ENCODE peak calls at places on chromosomes 4 and X, in five cellular contexts. L is natural killer cell; O is activated T-helper 17 cell treated with anti-CD3 and anti-CD28 coated beads, Interleukin-2, amount 50 U/mL, for 72 hours; F is gastrocnemius medialis; R is body of pancreas. X is an unnamed sample.

GRCh38 chrX:148784137-148784536 is 283.7 kb downstream of the AFF2 start:
- ATAC-seq in L (no peak), O (no peak), F (no peak), R (no peak), X (no peak)

GRCh38 chr4:22435652-22436051 is 80.2 kb downstream of the ADGRA3 start:
- ATAC-seq in L (no peak), O (no peak), F (no peak), R (no peak), X (no peak)

GRCh38 chrX:102008901-102009300 is 77.1 kb upstream of the ZMAT1 start:
- ATAC-seq in L (no peak), O (no peak), F (no peak), R (no peak), X (no peak)

GRCh38 chrX:88886908-88887307 is 139.9 kb downstream of the CPXCR1 start:
- ATAC-seq in L (no peak), O (no peak), F (no peak), R (no peak), X (no peak)

GRCh38 chr4:166981847-166982246 is 252.4 kb downstream of the SPOCK3 start:
- ATAC-seq in L (no peak), O (no peak), F (no peak), R (no peak), X (no peak)

GRCh38 chrX:139924069-139924695 is 8.7 kb downstream of the ATP11C start:
- ATAC-seq in L (no peak), O (peak), F (no peak), R (no peak), X (no peak)

GRCh38 chr4:153206534-153206933 is 2.3 kb downstream of the TRIM2 start:
- ATAC-seq in L (no peak), O (no peak), F (no peak), R (no peak), X (no peak)

GRCh38 chr4:87414806-87415205 is 7.6 kb upstream of the NUDT9 start:
- ATAC-seq in L (no peak), O (no peak), F (no peak), R (no peak), X (no peak)

GRCh38 chr4:58560736-58561135 is 1450.6 kb upstream of the IGFBP7 start:
- ATAC-seq in L (no peak), O (no peak), F (no peak), R (no peak), X (no peak)

GRCh38 chrX:23792861-23793553 is 10.0 kb downstream of the SAT1 start:
- ATAC-seq in L (no peak), O (no peak), F (peak), R (no peak), X (no peak)

GRCh38 chr4:101885574-101885973 is 95.0 kb downstream of the BANK1 start:
- ATAC-seq in L (no peak), O (no peak), F (no peak), R (peak), X (no peak)

GRCh38 chr4:47533689-47534347 is 48.7 kb downstream of the ATP10D start:
- ATAC-seq in L (no peak), O (peak), F (no peak), R (no peak), X (no peak)

GRCh38 chrX:78800114-78800513 is 52.6 kb downstream of the LPAR4 start:
- ATAC-seq in L (no peak), O (no peak), F (no peak), R (no peak), X (no peak)

GRCh38 chr4:123412700-123413512 is 16.3 kb downstream of the SPRY1 start:
- ATAC-seq in L (no peak), O (no peak), F (peak), R (no peak), X (no peak)

GRCh38 chr4:85446462-85446861 is 28.5 kb upstream of the ARHGAP24 start:
- ATAC-seq in L (no peak), O (no peak), F (no peak), R (no peak), X (no peak)

GRCh38 chr4:71559957-71560541 is 221.2 kb downstream of the SLC4A4 start:
- ATAC-seq in L (no peak), O (no peak), F (no peak), R (peak), X (no peak)